ENCODE peak calls at places on chromosomes 16 and 17, in six cellular contexts. A is H9, M is IMR-90, U is H1, W is neuronal stem cell, B is mesenchymal stem cell. R is an unnamed sample.
A peak's percentile ranks its signal among the peaks of the same experiment; 100 is the strongest.

GRCh38 chr16:85569039-85569614 is 44.0 kb upstream of the GSE1 start:
- DNase-seq in A (no peak), M (no peak), U (no peak), W (no peak), B (no peak), R (no peak)

GRCh38 chr17:19553036-19553435 is 19.4 kb downstream of the SLC47A1 start:
- DNase-seq in A (no peak), M (no peak), U (no peak), W (no peak), B (no peak), R (no peak)

GRCh38 chr17:38336838-38337237 is 6.9 kb downstream of the GPR179 start:
- DNase-seq in A (no peak), M (no peak), U (no peak), W (no peak), B (no peak), R (no peak)

GRCh38 chr17:35786941-35787432 is 8.5 kb downstream of the MMP28 start:
- DNase-seq in A (peak; percentile 21), M (peak; percentile 60), U (no peak), W (no peak), B (peak; percentile 82), R (peak; percentile 20)

GRCh38 chr16:89281189-89281577 is 63.7 kb downstream of the ZNF778 start:
- DNase-seq in A (no peak), M (no peak), U (no peak), W (no peak), B (no peak), R (no peak)

GRCh38 chr16:77762260-77762659 is 26.1 kb upstream of the VAT1L start:
- DNase-seq in A (no peak), M (no peak), U (no peak), W (no peak), B (no peak), R (no peak)

GRCh38 chr17:36951390-36951789 is 2.6 kb downstream of the AATF start:
- DNase-seq in A (no peak), M (no peak), U (no peak), W (no peak), B (no peak), R (no peak)

GRCh38 chr17:50056217-50056960 is 479 bp downstream of the ITGA3 start:
- DNase-seq in A (peak; percentile 88), M (peak; percentile 69), U (no peak), W (peak; percentile 76), B (peak; percentile 66), R (peak; percentile 89)

GRCh38 chr16:57372372-57373116 is at the start of gene CX3CL1:
- DNase-seq in A (peak; percentile 86), M (peak; percentile 39), U (no peak), W (no peak), B (peak; percentile 62), R (no peak)

GRCh38 chr16:71883193-71883848 is 661 bp downstream of the ZNF821 start:
- DNase-seq in A (peak; percentile 82), M (peak; percentile 6), U (no peak), W (peak; percentile 38), B (peak; percentile 32), R (peak; percentile 64)

GRCh38 chr17:55722742-55723487 is at the start of gene TMEM100:
- DNase-seq in A (no peak), M (peak; percentile 78), U (no peak), W (no peak), B (peak; percentile 93), R (peak; percentile 12)

GRCh38 chr16:66081967-66082366 is 284.5 kb upstream of the CDH5 start:
- DNase-seq in A (peak; percentile 79), M (peak; percentile 94), U (peak; percentile 65), W (no peak), B (peak; percentile 18), R (no peak)

GRCh38 chr16:51139568-51139967 is 11.5 kb downstream of the SALL1 start:
- DNase-seq in A (no peak), M (no peak), U (no peak), W (no peak), B (no peak), R (no peak)

GRCh38 chr17:78391843-78392242 is 13.4 kb downstream of the PGS1 start:
- DNase-seq in A (no peak), M (peak; percentile 89), U (no peak), W (no peak), B (peak; percentile 86), R (peak; percentile 79)

GRCh38 chr16:31421587-31421986 is 6.6 kb downstream of the COX6A2 start:
- DNase-seq in A (no peak), M (no peak), U (no peak), W (no peak), B (no peak), R (no peak)

GRCh38 chr17:9432867-9433495 is 142.6 kb downstream of the STX8 start:
- DNase-seq in A (no peak), M (peak; percentile 33), U (no peak), W (no peak), B (no peak), R (no peak)

GRCh38 chr17:76515291-76515949 is 14.2 kb upstream of the RHBDF2 start:
- DNase-seq in A (no peak), M (peak; percentile 97), U (no peak), W (no peak), B (peak; percentile 74), R (peak; percentile 70)

GRCh38 chr16:74756203-74756602 is 18.4 kb downstream of the FA2H start:
- DNase-seq in A (no peak), M (no peak), U (no peak), W (no peak), B (no peak), R (peak; percentile 61)

GRCh38 chr17:36722903-36723263 is 121.5 kb downstream of the MRM1 start:
- DNase-seq in A (no peak), M (no peak), U (no peak), W (no peak), B (no peak), R (no peak)

GRCh38 chr17:38925263-38925995 is at the start of gene LASP1NB:
- DNase-seq in A (peak; percentile 89), M (peak; percentile 70), U (no peak), W (no peak), B (no peak), R (no peak)

GRCh38 chr16:12449795-12450194 is 353.9 kb downstream of the CPPED1 start:
- DNase-seq in A (no peak), M (peak; percentile 24), U (no peak), W (no peak), B (no peak), R (no peak)

GRCh38 chr17:34581446-34582184 is 2.2 kb downstream of the TMEM132E start:
- DNase-seq in A (peak; percentile 47), M (no peak), U (no peak), W (no peak), B (no peak), R (no peak)

GRCh38 chr17:15171433-15172047 is 93.6 kb downstream of the PMP22 start:
- DNase-seq in A (peak; percentile 91), M (peak; percentile 75), U (peak; percentile 44), W (peak; percentile 54), B (peak; percentile 75), R (peak; percentile 79)

GRCh38 chr17:27244481-27245223 is 49.3 kb upstream of the WSB1 start:
- DNase-seq in A (peak; percentile 68), M (peak; percentile 96), U (no peak), W (no peak), B (peak; percentile 96), R (peak; percentile 100)

GRCh38 chr16:65663774-65664173 is 541.9 kb upstream of the CDH11 start:
- DNase-seq in A (no peak), M (no peak), U (no peak), W (no peak), B (peak; percentile 10), R (no peak)

GRCh38 chr17:69187294-69187693 is 41.3 kb downstream of the ABCA10 start:
- DNase-seq in A (no peak), M (no peak), U (no peak), W (no peak), B (no peak), R (no peak)

GRCh38 chr17:14434506-14434905 is 133.6 kb downstream of the HS3ST3B1 start:
- DNase-seq in A (no peak), M (no peak), U (no peak), W (no peak), B (no peak), R (peak; percentile 88)

GRCh38 chr17:59372138-59372751 is 40.8 kb downstream of the YPEL2 start:
- DNase-seq in A (no peak), M (peak; percentile 54), U (no peak), W (no peak), B (peak; percentile 96), R (peak; percentile 64)

GRCh38 chr17:75456417-75457046 is at the start of gene TMEM94:
- DNase-seq in A (peak; percentile 99), M (peak; percentile 97), U (peak; percentile 92), W (peak; percentile 95), B (peak; percentile 98), R (peak; percentile 99)
- H4K8ac ChIP-seq in A (no peak within 1 kb of the TSS), M (peak within 1 kb of the TSS; percentile 95), U (peak within 1 kb of the TSS; percentile 99), W (no peak within 1 kb of the TSS), B (peak within 1 kb of the TSS; percentile 99), R (peak within 1 kb of the TSS; percentile 93)

GRCh38 chr17:17959520-17960361 is 12.5 kb downstream of the TOM1L2 start:
- DNase-seq in A (no peak), M (peak; percentile 69), U (no peak), W (no peak), B (peak; percentile 59), R (no peak)
- H2AFZ ChIP-seq in A (no peak overlapping the region), M (no peak overlapping the region), U (no peak overlapping the region), W (no peak overlapping the region), B (no peak overlapping the region), R (no peak overlapping the region)

DNA sequence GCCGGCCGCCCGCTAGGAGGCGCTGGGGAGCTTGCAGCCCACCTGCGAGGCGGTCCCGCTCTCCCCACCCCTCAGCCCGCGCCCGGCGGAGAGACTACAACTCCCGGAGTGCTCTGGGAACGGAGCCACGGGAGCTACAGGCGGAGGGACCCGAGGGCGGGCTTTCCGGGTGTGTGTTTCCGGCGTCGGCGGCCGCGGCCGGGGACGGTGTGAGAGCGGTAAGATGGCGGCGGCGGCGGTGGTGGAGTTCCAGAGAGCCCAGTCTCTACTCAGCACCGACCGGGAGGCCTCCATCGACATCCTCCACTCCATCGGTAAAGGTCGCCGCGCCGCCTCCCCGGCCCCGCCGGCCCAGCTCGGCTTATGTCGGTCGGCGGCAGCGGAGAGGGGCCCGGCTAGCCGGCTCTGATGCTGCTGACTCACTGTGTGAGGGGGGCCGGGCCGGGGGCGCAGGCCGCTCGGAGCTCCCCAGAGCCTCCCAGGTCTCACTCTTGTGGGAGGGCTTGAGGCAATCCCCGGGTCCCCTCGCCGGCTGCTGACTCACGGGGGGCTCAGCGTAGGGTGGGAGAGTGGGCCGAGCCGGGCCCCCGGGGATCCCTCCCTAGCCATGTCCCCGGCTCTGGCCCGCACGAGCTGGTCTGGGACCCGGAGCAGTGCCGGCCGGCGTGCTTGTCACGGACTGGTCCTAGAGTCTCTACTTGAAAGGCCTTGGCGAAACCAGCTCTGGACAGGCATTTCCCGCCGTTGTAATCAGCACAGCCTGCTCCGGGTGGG is at the start of gene PSMD11:
- DNase-seq in A (peak; percentile 100), M (peak; percentile 95), U (peak; percentile 94), W (peak; percentile 93), B (peak; percentile 96), R (peak; percentile 98)
- H4K8ac ChIP-seq in A (no peak within 1 kb of the TSS), M (no peak within 1 kb of the TSS), U (peak within 1 kb of the TSS; percentile 99), W (no peak within 1 kb of the TSS), B (peak within 1 kb of the TSS; percentile 84), R (peak within 1 kb of the TSS; percentile 96)

GRCh38 chr17:82285141-82285540 is 11.6 kb upstream of the CSNK1D start:
- DNase-seq in A (no peak), M (no peak), U (no peak), W (no peak), B (no peak), R (no peak)
- H2AFZ ChIP-seq in A (no peak overlapping the region), M (no peak overlapping the region), U (no peak overlapping the region), W (peak overlapping the region; percentile 74), B (no peak overlapping the region), R (no peak overlapping the region)

GRCh38 chr17:48996696-48997102 is 486 bp upstream of the IGF2BP1 start:
- DNase-seq in A (no peak), M (no peak), U (no peak), W (no peak), B (no peak), R (no peak)
- H4K8ac ChIP-seq in A (no peak overlapping the region), M (peak overlapping the region; percentile 53), U (peak overlapping the region; percentile 92), W (no peak overlapping the region), B (peak overlapping the region; percentile 80), R (peak overlapping the region; percentile 96)